ENCODE peak calls at places on chromosomes 12 and 14, in seven cellular contexts. One of them, this sample, is unnamed.
A peak's percentile ranks its signal among the peaks of the same experiment; 100 is the strongest.

GRCh38 chr14:57080691-57081090 is 188.0 kb downstream of the EXOC5 start:
- DNase-seq in A549: no peak
- DNase-seq in HFF-Myc: no peak
- DNase-seq in fibroblast of pulmonary artery: no peak
- DNase-seq in left ventricle myocardium inferior: no peak
- DNase-seq in choroid plexus epithelial cell: no peak
- DNase-seq in Calu3: no peak
- DNase-seq in this sample: no peak

GRCh38 chr12:110010853-110011835 is 11.9 kb downstream of the ANKRD13A start:
- DNase-seq in fibroblast of pulmonary artery: no peak
- DNase-seq in A549: no peak
- DNase-seq in Calu3: no peak
- DNase-seq in HFF-Myc: no peak
- DNase-seq in left ventricle myocardium inferior: no peak
- DNase-seq in choroid plexus epithelial cell: no peak
- DNase-seq in this sample: no peak

GRCh38 chr12:70007687-70008086 is 182.7 kb downstream of the MYRFL start:
- DNase-seq in Calu3: no peak
- DNase-seq in choroid plexus epithelial cell: peak; percentile 25
- DNase-seq in fibroblast of pulmonary artery: peak; percentile 49
- DNase-seq in left ventricle myocardium inferior: no peak
- DNase-seq in A549: no peak
- DNase-seq in HFF-Myc: no peak
- DNase-seq in this sample: no peak

GRCh38 chr12:15629108-15629507 is 160.1 kb downstream of the EPS8 start:
- DNase-seq in fibroblast of pulmonary artery: peak; percentile 99
- DNase-seq in choroid plexus epithelial cell: peak; percentile 100
- DNase-seq in Calu3: peak; percentile 75
- DNase-seq in HFF-Myc: peak; percentile 74
- DNase-seq in A549: peak; percentile 52
- DNase-seq in left ventricle myocardium inferior: peak; percentile 36
- DNase-seq in this sample: no peak

GRCh38 chr14:55581011-55581806 is 1.2 kb downstream of the KTN1 start:
- DNase-seq in HFF-Myc: no peak
- DNase-seq in choroid plexus epithelial cell: peak; percentile 39
- DNase-seq in fibroblast of pulmonary artery: peak; percentile 38
- DNase-seq in A549: peak; percentile 26
- DNase-seq in left ventricle myocardium inferior: peak; percentile 44
- DNase-seq in Calu3: peak; percentile 48
- DNase-seq in this sample: no peak

GRCh38 chr14:78978896-78979295 is 808.7 kb downstream of the NRXN3 start:
- DNase-seq in Calu3: no peak
- DNase-seq in HFF-Myc: no peak
- DNase-seq in choroid plexus epithelial cell: no peak
- DNase-seq in left ventricle myocardium inferior: no peak
- DNase-seq in fibroblast of pulmonary artery: no peak
- DNase-seq in A549: no peak
- DNase-seq in this sample: no peak

GRCh38 chr14:68157971-68158371 is 338.4 kb downstream of the RAD51B start:
- DNase-seq in HFF-Myc: no peak
- DNase-seq in Calu3: no peak
- DNase-seq in left ventricle myocardium inferior: no peak
- DNase-seq in A549: no peak
- DNase-seq in choroid plexus epithelial cell: no peak
- DNase-seq in fibroblast of pulmonary artery: no peak
- DNase-seq in this sample: peak; percentile 58

GRCh38 chr12:6953417-6954315 is 2.5 kb downstream of the PTPN6 start:
- DNase-seq in Calu3: no peak
- DNase-seq in A549: no peak
- DNase-seq in left ventricle myocardium inferior: peak; percentile 47
- DNase-seq in HFF-Myc: no peak
- DNase-seq in fibroblast of pulmonary artery: peak; percentile 59
- DNase-seq in choroid plexus epithelial cell: peak; percentile 65
- DNase-seq in this sample: no peak

GRCh38 chr14:95044463-95045254 is 112.7 kb downstream of the DICER1 start:
- DNase-seq in left ventricle myocardium inferior: no peak
- DNase-seq in Calu3: no peak
- DNase-seq in A549: no peak
- DNase-seq in choroid plexus epithelial cell: no peak
- DNase-seq in fibroblast of pulmonary artery: no peak
- DNase-seq in HFF-Myc: no peak
- DNase-seq in this sample: no peak

GRCh38 chr12:124952801-124953200 is 36.1 kb downstream of the DHX37 start:
- DNase-seq in fibroblast of pulmonary artery: no peak
- DNase-seq in choroid plexus epithelial cell: no peak
- DNase-seq in left ventricle myocardium inferior: no peak
- DNase-seq in Calu3: no peak
- DNase-seq in A549: no peak
- DNase-seq in HFF-Myc: no peak
- DNase-seq in this sample: no peak

GRCh38 chr12:19474147-19474546 is 34.9 kb downstream of the AEBP2 start:
- DNase-seq in HFF-Myc: no peak
- DNase-seq in A549: no peak
- DNase-seq in fibroblast of pulmonary artery: peak; percentile 10
- DNase-seq in left ventricle myocardium inferior: no peak
- DNase-seq in Calu3: no peak
- DNase-seq in choroid plexus epithelial cell: no peak
- DNase-seq in this sample: no peak

GRCh38 chr12:88944403-88944802 is 364.1 kb upstream of the KITLG start:
- DNase-seq in choroid plexus epithelial cell: peak; percentile 53
- DNase-seq in A549: peak; percentile 10
- DNase-seq in left ventricle myocardium inferior: no peak
- DNase-seq in fibroblast of pulmonary artery: peak; percentile 74
- DNase-seq in HFF-Myc: no peak
- DNase-seq in Calu3: no peak
- DNase-seq in this sample: no peak

GRCh38 chr14:28757790-28758189 is 8.8 kb upstream of the FOXG1 start:
- DNase-seq in A549: no peak
- DNase-seq in HFF-Myc: no peak
- DNase-seq in fibroblast of pulmonary artery: no peak
- DNase-seq in Calu3: no peak
- DNase-seq in left ventricle myocardium inferior: no peak
- DNase-seq in choroid plexus epithelial cell: no peak
- DNase-seq in this sample: no peak

GRCh38 chr12:131828671-131829350 is 618 bp downstream of the MMP17 start:
- DNase-seq in choroid plexus epithelial cell: no peak
- DNase-seq in fibroblast of pulmonary artery: no peak
- DNase-seq in left ventricle myocardium inferior: no peak
- DNase-seq in A549: no peak
- DNase-seq in Calu3: peak; percentile 58
- DNase-seq in HFF-Myc: no peak
- DNase-seq in this sample: no peak

GRCh38 chr14:31926123-31926522 is 151.0 kb upstream of the ARHGAP5 start:
- DNase-seq in left ventricle myocardium inferior: no peak
- DNase-seq in fibroblast of pulmonary artery: peak; percentile 66
- DNase-seq in Calu3: no peak
- DNase-seq in A549: peak; percentile 59
- DNase-seq in choroid plexus epithelial cell: peak; percentile 76
- DNase-seq in HFF-Myc: no peak
- DNase-seq in this sample: no peak

GRCh38 chr12:89352242-89352491 is 134 bp downstream of the DUSP6 start:
- DNase-seq in choroid plexus epithelial cell: no peak
- DNase-seq in Calu3: no peak
- DNase-seq in A549: no peak
- DNase-seq in fibroblast of pulmonary artery: no peak
- DNase-seq in HFF-Myc: no peak
- DNase-seq in left ventricle myocardium inferior: no peak
- DNase-seq in this sample: no peak

GRCh38 chr14:37512173-37512572 is 82.9 kb downstream of the FOXA1 start:
- DNase-seq in left ventricle myocardium inferior: no peak
- DNase-seq in choroid plexus epithelial cell: no peak
- DNase-seq in Calu3: no peak
- DNase-seq in A549: no peak
- DNase-seq in HFF-Myc: no peak
- DNase-seq in fibroblast of pulmonary artery: no peak
- DNase-seq in this sample: no peak

GRCh38 chr12:14629832-14630688 is 62.4 kb upstream of the PLBD1 start:
- DNase-seq in HFF-Myc: peak; percentile 44
- DNase-seq in fibroblast of pulmonary artery: peak; percentile 82
- DNase-seq in left ventricle myocardium inferior: peak; percentile 58
- DNase-seq in choroid plexus epithelial cell: peak; percentile 87
- DNase-seq in A549: peak; percentile 63
- DNase-seq in Calu3: peak; percentile 71
- DNase-seq in this sample: peak; percentile 44

GRCh38 chr14:38762436-38762835 is 340.6 kb downstream of the SEC23A start:
- DNase-seq in choroid plexus epithelial cell: no peak
- DNase-seq in A549: no peak
- DNase-seq in HFF-Myc: no peak
- DNase-seq in left ventricle myocardium inferior: no peak
- DNase-seq in Calu3: no peak
- DNase-seq in fibroblast of pulmonary artery: no peak
- DNase-seq in this sample: no peak

GRCh38 chr14:90408713-90409112 is 11.9 kb downstream of the CALM1 start:
- DNase-seq in Calu3: no peak
- DNase-seq in HFF-Myc: no peak
- DNase-seq in fibroblast of pulmonary artery: peak; percentile 41
- DNase-seq in left ventricle myocardium inferior: no peak
- DNase-seq in choroid plexus epithelial cell: no peak
- DNase-seq in A549: no peak
- DNase-seq in this sample: no peak

GRCh38 chr12:94305293-94305957 is 154.2 kb downstream of the CEP83 start:
- DNase-seq in choroid plexus epithelial cell: peak; percentile 91
- DNase-seq in HFF-Myc: no peak
- DNase-seq in A549: no peak
- DNase-seq in fibroblast of pulmonary artery: no peak
- DNase-seq in Calu3: no peak
- DNase-seq in left ventricle myocardium inferior: no peak
- DNase-seq in this sample: no peak

GRCh38 chr12:47079894-47080724 is at the start of gene AMIGO2:
- DNase-seq in Calu3: peak; percentile 55
- DNase-seq in choroid plexus epithelial cell: peak; percentile 59
- DNase-seq in HFF-Myc: no peak
- DNase-seq in A549: peak; percentile 78
- DNase-seq in left ventricle myocardium inferior: peak; percentile 51
- DNase-seq in fibroblast of pulmonary artery: peak; percentile 83
- DNase-seq in this sample: no peak

GRCh38 chr12:29759950-29760349 is 23.8 kb downstream of the TMTC1 start:
- DNase-seq in left ventricle myocardium inferior: no peak
- DNase-seq in HFF-Myc: no peak
- DNase-seq in choroid plexus epithelial cell: no peak
- DNase-seq in fibroblast of pulmonary artery: no peak
- DNase-seq in A549: no peak
- DNase-seq in Calu3: no peak
- DNase-seq in this sample: no peak
- TF ChIP-seq CTCF in left ventricle myocardium inferior: no peak
- TF ChIP-seq CTCF in HFF-Myc: no peak
- TF ChIP-seq CTCF in choroid plexus epithelial cell: no peak
- TF ChIP-seq CTCF in fibroblast of pulmonary artery: no peak
- TF ChIP-seq CTCF in A549: no peak
- TF ChIP-seq CTCF in Calu3: no peak
- TF ChIP-seq CTCF in this sample: no peak

DNA sequence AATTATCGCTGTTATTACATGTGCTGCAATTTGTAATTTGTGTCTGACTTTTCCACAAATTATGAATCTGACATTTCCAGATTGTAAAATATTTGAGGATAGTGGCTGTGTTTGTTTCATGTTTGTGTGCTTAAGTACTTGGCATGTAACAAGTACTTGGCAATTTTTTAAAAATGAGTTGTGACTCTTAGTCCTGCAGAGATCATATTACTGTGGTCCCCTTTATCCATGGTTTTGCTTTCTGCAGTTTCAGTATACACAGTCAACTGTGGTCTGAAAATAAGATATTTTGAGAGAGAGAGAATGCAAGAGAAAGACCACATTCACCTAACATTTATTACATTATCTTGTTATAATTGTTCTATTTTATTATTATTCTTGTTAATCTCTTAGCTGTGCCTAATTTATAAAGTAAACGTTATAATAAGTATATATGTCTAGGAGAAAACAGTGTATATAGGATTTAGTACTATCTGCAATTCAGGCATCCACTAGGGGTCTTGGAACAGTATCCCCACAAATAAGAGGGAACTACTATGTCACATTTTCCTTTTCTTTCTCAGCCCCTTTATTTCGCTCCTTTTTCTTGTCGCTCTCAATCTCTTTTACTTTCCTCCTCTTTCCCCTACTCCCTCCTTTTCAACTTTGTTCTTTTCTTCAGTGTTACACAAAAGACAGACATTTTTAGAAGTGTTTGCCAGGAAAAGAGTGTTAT is 176.1 kb downstream of the FUT8 start:
- DNase-seq in choroid plexus epithelial cell: peak; percentile 28
- DNase-seq in HFF-Myc: no peak
- DNase-seq in left ventricle myocardium inferior: no peak
- DNase-seq in Calu3: no peak
- DNase-seq in A549: no peak
- DNase-seq in fibroblast of pulmonary artery: no peak
- DNase-seq in this sample: no peak
- TF ChIP-seq CTCF in choroid plexus epithelial cell: no peak
- TF ChIP-seq CTCF in HFF-Myc: no peak
- TF ChIP-seq CTCF in left ventricle myocardium inferior: no peak
- TF ChIP-seq CTCF in Calu3: no peak
- TF ChIP-seq CTCF in A549: no peak
- TF ChIP-seq CTCF in fibroblast of pulmonary artery: no peak
- TF ChIP-seq CTCF in this sample: no peak

GRCh38 chr14:76584271-76584702 is 177.0 kb upstream of the VASH1 start:
- DNase-seq in left ventricle myocardium inferior: no peak
- DNase-seq in HFF-Myc: no peak
- DNase-seq in A549: no peak
- DNase-seq in Calu3: no peak
- DNase-seq in choroid plexus epithelial cell: no peak
- DNase-seq in fibroblast of pulmonary artery: no peak
- DNase-seq in this sample: no peak

GRCh38 chr14:76591270-76591669 is 170.0 kb upstream of the VASH1 start:
- DNase-seq in Calu3: no peak
- DNase-seq in A549: no peak
- DNase-seq in left ventricle myocardium inferior: no peak
- DNase-seq in choroid plexus epithelial cell: no peak
- DNase-seq in fibroblast of pulmonary artery: no peak
- DNase-seq in HFF-Myc: no peak
- DNase-seq in this sample: no peak

GRCh38 chr14:76589246-76589645 is 172.0 kb upstream of the VASH1 start:
- DNase-seq in A549: no peak
- DNase-seq in Calu3: no peak
- DNase-seq in fibroblast of pulmonary artery: no peak
- DNase-seq in HFF-Myc: no peak
- DNase-seq in choroid plexus epithelial cell: no peak
- DNase-seq in left ventricle myocardium inferior: no peak
- DNase-seq in this sample: no peak
- TF ChIP-seq CTCF in A549: no peak
- TF ChIP-seq CTCF in Calu3: no peak
- TF ChIP-seq CTCF in fibroblast of pulmonary artery: no peak
- TF ChIP-seq CTCF in HFF-Myc: no peak
- TF ChIP-seq CTCF in choroid plexus epithelial cell: no peak
- TF ChIP-seq CTCF in left ventricle myocardium inferior: no peak
- TF ChIP-seq CTCF in this sample: no peak

DNA sequence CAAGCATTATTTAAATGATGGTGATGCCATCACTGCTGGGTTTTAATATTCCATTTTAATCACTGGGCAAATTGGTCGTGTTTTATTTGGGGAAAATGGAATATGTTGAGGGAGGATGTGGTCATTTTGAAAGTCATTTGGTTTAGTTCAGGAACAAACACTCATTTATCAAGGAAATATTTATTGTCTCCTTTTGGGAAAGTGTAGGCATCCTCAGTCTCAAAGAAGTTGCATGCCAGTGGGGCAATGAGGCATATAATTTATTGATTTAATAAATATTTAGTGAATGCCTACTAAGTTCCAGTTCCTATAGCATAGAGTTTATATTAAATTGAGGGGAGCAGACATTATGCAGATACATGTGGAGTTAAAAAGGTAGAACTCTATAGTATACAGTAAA is 134.3 kb downstream of the NPAS3 start:
- DNase-seq in Calu3: no peak
- DNase-seq in left ventricle myocardium inferior: no peak
- DNase-seq in HFF-Myc: no peak
- DNase-seq in choroid plexus epithelial cell: no peak
- DNase-seq in A549: no peak
- DNase-seq in fibroblast of pulmonary artery: no peak
- DNase-seq in this sample: no peak
- TF ChIP-seq CTCF in Calu3: no peak
- TF ChIP-seq CTCF in left ventricle myocardium inferior: no peak
- TF ChIP-seq CTCF in HFF-Myc: no peak
- TF ChIP-seq CTCF in choroid plexus epithelial cell: no peak
- TF ChIP-seq CTCF in A549: no peak
- TF ChIP-seq CTCF in fibroblast of pulmonary artery: no peak
- TF ChIP-seq CTCF in this sample: no peak